ENCODE peak calls at places on chromosomes 12 and 14, in six cellular contexts. Y, R, F, M, A and K are unnamed samples.

GRCh38 chr12:52636592-52637258 is 15.3 kb downstream of the KRT2 start:
- DNase-seq in F (no peak), Y (no peak), M (no peak), A (no peak), R (no peak), K (no peak)

GRCh38 chr12:115209230-115209629 is 525.3 kb upstream of the TBX3 start:
- DNase-seq in Y (no peak), A (no peak), R (no peak), F (no peak), M (no peak), K (no peak)

GRCh38 chr14:105863296-105864108 is 337.1 kb downstream of the TMEM121 start:
- DNase-seq in M (peak), R (no peak), Y (no peak), F (no peak), A (no peak), K (no peak)

GRCh38 chr12:48793696-48794095 is 4.8 kb upstream of the ADCY6 start:
- DNase-seq in F (no peak), M (no peak), R (no peak), A (no peak), Y (no peak), K (no peak)

GRCh38 chr12:67540920-67541624 is 107.5 kb upstream of the DYRK2 start:
- DNase-seq in R (no peak), M (no peak), Y (no peak), A (no peak), F (peak), K (no peak)

GRCh38 chr12:27220057-27220987 is 23.8 kb upstream of the STK38L start:
- DNase-seq in R (no peak), Y (no peak), F (peak), M (no peak), A (no peak), K (no peak)

GRCh38 chr14:67653651-67654280 is 20.7 kb downstream of the VTI1B start:
- DNase-seq in R (no peak), Y (no peak), M (no peak), A (no peak), F (peak), K (no peak)

GRCh38 chr12:31991146-31991545 is 31.9 kb downstream of the RESF1 start:
- DNase-seq in F (no peak), Y (no peak), A (no peak), M (no peak), R (no peak), K (no peak)

GRCh38 chr12:56206373-56207166 is 15.2 kb downstream of the RNF41 start:
- DNase-seq in R (no peak), Y (no peak), F (peak), M (no peak), A (peak), K (peak)

GRCh38 chr14:102775855-102776760 is 1.1 kb upstream of the TRAF3 start:
- DNase-seq in F (peak), M (peak), R (no peak), Y (no peak), A (peak), K (peak)

GRCh38 chr12:100706029-100706428 is 88.5 kb upstream of the ANO4 start:
- DNase-seq in M (no peak), R (peak), F (peak), A (no peak), Y (no peak), K (no peak)

GRCh38 chr12:13008741-13009380 is 8.8 kb upstream of the HEBP1 start:
- DNase-seq in Y (no peak), M (no peak), F (no peak), A (no peak), R (no peak), K (no peak)

GRCh38 chr14:51448831-51449665 is 202.7 kb upstream of the FRMD6 start:
- DNase-seq in Y (no peak), F (peak), M (no peak), R (no peak), A (no peak), K (no peak)

GRCh38 chr14:63203015-63203414 is 1.2 kb upstream of the RHOJ start:
- DNase-seq in M (no peak), A (no peak), F (no peak), Y (no peak), R (no peak), K (no peak)

GRCh38 chr14:50667491-50668007 is 557 bp downstream of the SAV1 start:
- DNase-seq in Y (no peak), R (no peak), M (peak), A (no peak), F (no peak), K (no peak)

GRCh38 chr14:33114331-33114730 is 175.7 kb downstream of the NPAS3 start:
- DNase-seq in Y (no peak), F (no peak), A (no peak), R (no peak), M (no peak), K (no peak)

GRCh38 chr12:123150273-123150803 is 552 bp downstream of the PITPNM2 start:
- DNase-seq in R (no peak), A (peak), Y (peak), M (peak), F (no peak), K (peak)